ENCODE peak calls at places on chromosomes 7 and 10, in nine cellular contexts. W, K, S, F, V, A, H, N and M are unnamed samples. For H3K27me3, the result is how much of the 10 kb centered on the place peaks cover.

GRCh38 chr7:140165422-140165821 is 11.4 kb downstream of the KDM7A start:
- DNase-seq in W (peak), K (no peak), S (no peak), F (no peak), V (no peak), A (no peak), H (no peak), N (no peak), M (peak)

GRCh38 chr7:86914468-86915054 is 144.9 kb downstream of the ELAPOR2 start:
- DNase-seq in W (peak), K (no peak), S (no peak), F (no peak), V (peak), A (peak), H (no peak), N (no peak), M (no peak)

GRCh38 chr7:149010451-149010850 is 17.9 kb downstream of the PDIA4 start:
- DNase-seq in W (no peak), K (no peak), S (no peak), F (no peak), V (no peak), A (no peak), H (no peak), N (no peak), M (no peak)

GRCh38 chr7:50335795-50336754 is 31.6 kb downstream of the IKZF1 start:
- DNase-seq in W (no peak), K (no peak), S (no peak), F (no peak), V (no peak), A (no peak), H (no peak), N (no peak), M (no peak)

GRCh38 chr7:130781346-130781745 is 47.3 kb upstream of the KLF14 start:
- DNase-seq in W (no peak), K (no peak), S (no peak), F (no peak), V (no peak), A (no peak), H (no peak), N (no peak), M (no peak)

GRCh38 chr10:100528885-100529472 is 692 bp downstream of the NDUFB8 start:
- DNase-seq in W (no peak), K (no peak), S (no peak), F (no peak), V (no peak), A (peak), H (peak), N (no peak), M (no peak)

GRCh38 chr10:22317771-22318565 is 1.8 kb downstream of the COMMD3 start:
- DNase-seq in W (no peak), K (no peak), S (no peak), F (no peak), V (no peak), A (peak), H (no peak), N (no peak), M (no peak)

GRCh38 chr7:102291056-102291915 is 4.6 kb downstream of the SH2B2 start:
- DNase-seq in W (no peak), K (no peak), S (no peak), F (no peak), V (no peak), A (no peak), H (no peak), N (no peak), M (peak)

DNA sequence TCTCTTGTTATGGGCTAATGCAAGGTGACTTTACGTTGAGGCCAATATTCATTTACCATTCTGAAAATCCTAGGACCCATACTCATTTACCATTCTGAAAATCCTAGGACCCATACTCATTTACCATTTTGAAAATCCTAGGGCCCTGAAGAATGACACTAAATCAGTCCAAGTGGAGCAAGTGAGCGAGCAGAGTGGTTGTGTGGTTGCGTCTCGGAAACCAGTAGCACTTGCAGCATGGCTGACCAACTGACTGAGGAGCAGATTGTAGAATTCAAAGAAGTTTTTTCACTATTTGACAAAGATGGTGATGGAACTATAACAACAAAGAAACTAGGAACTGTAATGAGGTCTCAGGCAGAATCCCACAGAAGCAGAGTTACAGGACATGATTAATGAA is 6.9 kb downstream of the SAR1A start:
- DNase-seq in W (no peak), K (no peak), S (no peak), F (no peak), V (no peak), A (no peak), H (no peak), N (no peak), M (no peak)
- H3K4me3 ChIP-seq in W (no peak), K (no peak), S (no peak), F (no peak), V (no peak), A (no peak), H (no peak), N (no peak), M (no peak)

DNA sequence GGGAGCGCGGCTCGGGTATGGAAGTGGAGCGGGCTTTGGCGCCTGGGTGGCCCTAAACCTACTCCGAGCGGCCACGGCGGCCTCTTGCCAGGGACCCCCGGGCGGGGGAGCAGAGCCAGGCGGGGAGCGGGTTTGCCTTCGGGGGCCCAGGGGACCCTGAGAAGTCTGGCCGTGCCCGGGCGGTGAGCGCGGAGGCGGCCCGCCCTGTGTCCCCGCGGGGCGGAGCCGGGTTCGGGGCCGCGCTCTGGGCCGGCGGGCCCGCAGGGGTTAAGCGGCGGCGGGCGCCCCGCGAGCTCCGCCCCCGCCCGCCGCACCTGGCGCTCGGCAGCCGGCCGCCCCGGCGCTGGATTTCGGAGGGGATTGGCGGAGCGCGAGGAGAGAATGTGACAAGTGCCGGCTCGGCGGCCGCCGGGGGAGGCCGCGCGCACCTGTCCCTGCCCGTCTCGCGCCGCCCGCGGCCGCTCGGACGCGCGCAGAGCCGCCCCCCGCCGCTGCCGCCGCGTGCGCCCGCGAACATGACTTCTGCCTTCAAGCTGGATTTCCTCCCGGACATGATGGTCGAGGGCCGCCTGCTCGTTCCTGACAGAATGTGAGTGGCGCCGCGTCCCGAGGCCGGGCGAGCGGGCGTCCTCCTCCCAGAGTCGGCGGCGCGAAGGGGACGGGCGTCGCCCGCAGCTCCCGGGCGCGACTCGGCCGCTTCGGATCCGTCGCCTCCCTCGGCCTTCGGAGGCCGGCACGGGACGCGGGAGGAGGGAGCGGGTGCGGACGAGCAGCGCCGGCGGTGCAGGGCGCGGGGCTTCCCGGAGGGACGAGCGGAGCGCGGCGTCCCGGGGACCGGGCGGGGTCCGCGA is at the start of gene CELF2:
- DNase-seq in W (no peak), K (peak), S (peak), F (peak), V (peak), A (peak), H (peak), N (no peak), M (no peak)
- H3K27me3 ChIP-seq in W (under half), K (under half), S (under half), F (under half), V (under half), A (under half), H (under half), N (half or more), M (under half)

GRCh38 chr10:19713800-19714525 is 102.3 kb upstream of the PLXDC2 start:
- DNase-seq in W (no peak), K (no peak), S (no peak), F (no peak), V (peak), A (peak), H (no peak), N (no peak), M (no peak)
- TF ChIP-seq CTCF in W (no peak), K (peak), S (peak), F (no peak), V (peak), A (no peak), H (no peak), N (no peak), M (no peak)

DNA sequence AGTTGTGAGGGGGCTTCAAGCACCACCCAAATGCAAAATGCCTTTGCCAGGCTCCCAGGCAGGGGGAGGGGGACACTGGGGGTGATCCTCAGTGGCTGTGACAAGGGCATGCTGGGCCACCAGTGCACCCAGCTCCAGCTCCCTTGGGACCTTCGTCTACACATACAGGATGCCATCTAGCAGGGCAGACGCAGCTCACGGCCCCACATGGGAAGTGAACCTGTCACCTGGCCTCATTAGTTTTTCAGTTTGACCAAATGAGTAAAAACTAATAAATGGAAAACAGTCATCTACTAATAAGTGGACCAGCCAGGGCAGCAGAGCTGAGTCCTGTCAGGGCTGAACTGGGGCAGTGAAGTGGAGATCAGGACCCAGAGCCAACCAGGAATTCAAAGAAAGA is 50.2 kb downstream of the TLL2 start:
- DNase-seq in W (no peak), K (no peak), S (no peak), F (no peak), V (no peak), A (no peak), H (no peak), N (no peak), M (no peak)
- H3K4me3 ChIP-seq in W (no peak), K (no peak), S (no peak), F (no peak), V (no peak), A (no peak), H (no peak), N (no peak), M (no peak)

GRCh38 chr7:128150223-128150622 is 90.9 kb upstream of the LEP start:
- DNase-seq in W (no peak), K (no peak), S (no peak), F (no peak), V (no peak), A (no peak), H (no peak), N (no peak), M (no peak)

GRCh38 chr7:128153436-128153835 is 87.6 kb upstream of the LEP start:
- DNase-seq in W (no peak), K (no peak), S (no peak), F (no peak), V (no peak), A (no peak), H (no peak), N (no peak), M (no peak)

GRCh38 chr7:128154519-128154918 is 86.6 kb upstream of the LEP start:
- DNase-seq in W (no peak), K (no peak), S (no peak), F (no peak), V (no peak), A (peak), H (no peak), N (no peak), M (no peak)

GRCh38 chr7:128152721-128153120 is 88.4 kb upstream of the LEP start:
- DNase-seq in W (no peak), K (no peak), S (no peak), F (no peak), V (no peak), A (no peak), H (no peak), N (no peak), M (no peak)

GRCh38 chr7:128151646-128152045 is 89.4 kb upstream of the LEP start:
- DNase-seq in W (no peak), K (no peak), S (no peak), F (no peak), V (no peak), A (no peak), H (no peak), N (no peak), M (no peak)
- H3K27me3 ChIP-seq in W (half or more), K (half or more), S (under half), F (under half), V (under half), A (half or more), H (under half), N (under half), M (under half)

DNA sequence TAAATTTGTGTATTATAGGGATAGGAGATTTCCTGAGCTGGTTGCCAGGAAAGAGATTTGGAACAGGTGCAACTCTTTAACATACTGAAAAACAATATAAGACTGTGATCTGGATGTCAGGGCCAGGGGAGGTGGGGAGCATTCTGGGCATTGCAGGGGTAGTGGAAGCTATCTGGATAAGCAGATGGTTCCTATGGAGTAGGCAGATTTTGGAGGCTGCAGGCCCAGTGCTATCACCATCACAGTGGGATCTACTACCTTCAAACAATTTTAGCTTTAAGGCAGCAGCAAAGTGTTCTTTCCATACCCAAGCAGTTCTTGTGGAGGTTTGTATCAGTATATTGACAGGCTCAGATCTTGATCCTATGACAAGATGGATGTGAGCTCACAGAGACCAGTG is 71.1 kb downstream of the ADAM22 start:
- DNase-seq in W (no peak), K (no peak), S (no peak), F (no peak), V (no peak), A (no peak), H (no peak), N (no peak), M (no peak)
- TF ChIP-seq CTCF in W (no peak), K (no peak), S (no peak), F (no peak), V (no peak), A (no peak), H (no peak), N (no peak), M (no peak)

GRCh38 chr7:47576909-47577255 is 5.0 kb downstream of the TNS3 start:
- DNase-seq in W (no peak), K (no peak), S (no peak), F (peak), V (no peak), A (no peak), H (peak), N (no peak), M (no peak)

GRCh38 chr7:47573758-47574472 is 8.0 kb downstream of the TNS3 start:
- DNase-seq in W (peak), K (no peak), S (no peak), F (peak), V (no peak), A (no peak), H (no peak), N (no peak), M (peak)

GRCh38 chr7:47572939-47573757 is 8.8 kb downstream of the TNS3 start:
- DNase-seq in W (no peak), K (no peak), S (no peak), F (peak), V (no peak), A (no peak), H (no peak), N (no peak), M (no peak)

GRCh38 chr7:47576031-47576908 is 5.6 kb downstream of the TNS3 start:
- DNase-seq in W (peak), K (peak), S (peak), F (peak), V (no peak), A (peak), H (no peak), N (no peak), M (peak)

DNA sequence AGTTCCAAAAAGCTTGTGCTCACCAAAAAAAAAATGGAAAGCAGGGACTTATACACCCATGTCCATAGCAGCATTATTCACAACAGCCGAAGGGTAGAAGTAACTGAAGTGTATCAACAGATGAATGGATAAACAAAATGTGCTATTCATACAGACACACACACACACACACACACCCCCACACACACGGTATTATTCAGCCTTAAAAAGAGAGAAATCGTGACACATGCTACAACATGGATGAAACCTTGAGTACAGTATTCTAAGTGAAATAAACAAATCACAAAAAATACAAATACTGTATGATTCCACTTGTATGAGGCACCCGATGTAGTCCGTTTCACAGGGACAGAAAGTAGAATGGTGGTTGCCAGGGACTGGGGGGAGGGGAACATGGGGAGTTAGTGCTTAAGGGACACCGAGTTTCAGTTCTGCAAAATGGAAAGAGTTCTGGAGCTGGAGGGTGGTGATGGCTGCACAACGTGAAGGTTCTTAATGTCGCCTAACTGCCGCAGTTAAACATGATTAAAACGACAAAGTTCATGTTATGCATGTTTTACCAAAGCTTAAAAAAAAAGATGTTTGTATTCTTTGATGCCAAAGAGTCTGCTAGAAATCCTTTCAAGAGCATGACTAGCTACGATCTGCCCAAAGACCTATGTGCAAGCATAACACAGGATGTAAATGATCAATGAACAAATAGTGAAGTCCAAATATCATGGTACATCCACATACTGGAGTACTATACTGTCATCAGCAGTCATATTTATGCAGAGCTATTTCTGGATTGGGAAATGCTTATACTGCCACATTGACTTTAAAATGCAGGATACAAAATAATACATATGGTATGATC is 7.2 kb downstream of the TNS3 start:
- DNase-seq in W (peak), K (no peak), S (peak), F (no peak), V (no peak), A (no peak), H (no peak), N (no peak), M (peak)
- H3K4me3 ChIP-seq in W (no peak), K (no peak), S (no peak), F (no peak), V (no peak), A (no peak), H (no peak), N (no peak), M (no peak)

DNA sequence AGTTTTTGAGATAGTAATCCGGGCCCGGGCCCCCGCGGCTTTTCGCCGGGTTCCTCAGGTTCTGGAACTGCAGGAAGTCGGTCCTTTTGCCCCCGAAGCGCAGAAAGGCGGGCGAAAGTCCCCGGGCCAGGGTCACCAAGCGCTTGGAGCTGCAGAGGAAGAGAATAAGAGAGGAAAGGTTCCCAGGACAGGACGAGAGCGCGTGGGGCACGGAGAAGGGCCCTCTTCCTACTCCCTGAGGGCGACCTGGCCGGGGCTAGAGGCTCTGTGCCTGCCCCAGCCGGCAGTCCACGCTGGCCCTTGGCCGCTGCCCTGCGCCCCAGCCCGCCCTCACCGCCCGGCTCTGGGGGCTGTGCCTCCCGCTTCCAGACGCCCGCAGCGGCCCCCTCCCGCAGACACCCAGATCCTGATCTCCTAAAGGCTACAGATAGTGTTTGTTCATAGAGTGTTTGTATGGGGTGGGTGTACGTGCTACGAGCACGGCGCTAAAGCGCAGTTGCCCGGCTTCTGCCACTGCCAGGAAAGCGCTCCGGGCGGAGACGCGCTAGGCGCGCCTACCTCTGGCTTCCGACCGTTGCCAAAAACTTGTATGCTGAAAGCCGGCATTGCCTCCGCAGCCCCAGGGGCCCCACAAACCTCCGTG is 3.2 kb downstream of the HPSE2 start:
- DNase-seq in W (no peak), K (no peak), S (no peak), F (no peak), V (peak), A (peak), H (no peak), N (no peak), M (no peak)
- H3K27me3 ChIP-seq in W (half or more), K (half or more), S (half or more), F (under half), V (half or more), A (half or more), H (half or more), N (half or more), M (under half)

DNA sequence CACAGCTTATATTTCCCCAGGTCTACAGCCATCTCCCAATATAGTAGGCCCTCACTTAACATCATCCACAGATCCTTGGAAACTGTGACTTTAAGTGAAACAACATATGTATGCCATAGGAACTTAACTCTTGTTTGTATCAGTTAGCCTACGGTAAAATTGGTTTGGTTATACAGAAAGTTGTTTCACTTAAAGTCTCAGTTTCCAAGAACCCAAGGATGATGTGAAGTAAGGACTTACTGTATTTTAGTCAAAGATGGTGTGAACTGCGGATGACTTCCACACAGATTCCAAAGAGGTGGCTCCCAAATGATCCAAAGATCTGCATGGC is 56.4 kb upstream of the MRLN start:
- DNase-seq in W (no peak), K (no peak), S (no peak), F (no peak), V (no peak), A (no peak), H (no peak), N (no peak), M (no peak)
- TF ChIP-seq CTCF in W (no peak), K (no peak), S (no peak), F (no peak), V (no peak), A (no peak), H (no peak), N (no peak), M (no peak)